ENCODE peak calls at places on chromosome 10, in seven cellular contexts. One of them, this sample, is unnamed.

GRCh38 chr10:113487154-113487553 is 65.7 kb upstream of the HABP2 start:
- DNase-seq in SK-N-SH: no peak
- DNase-seq in hepatocyte: no peak
- DNase-seq in DND-41: no peak
- DNase-seq in fibroblast of lung: peak
- DNase-seq in HCT116: no peak
- DNase-seq in neural progenitor cell: no peak
- DNase-seq in this sample: no peak

GRCh38 chr10:4568086-4568485 is 257.9 kb upstream of the AKR1E2 start:
- DNase-seq in SK-N-SH: no peak
- DNase-seq in hepatocyte: no peak
- DNase-seq in DND-41: no peak
- DNase-seq in fibroblast of lung: no peak
- DNase-seq in HCT116: no peak
- DNase-seq in neural progenitor cell: no peak
- DNase-seq in this sample: no peak

GRCh38 chr10:19832624-19833507 is 16.6 kb downstream of the PLXDC2 start:
- DNase-seq in SK-N-SH: no peak
- DNase-seq in hepatocyte: no peak
- DNase-seq in DND-41: no peak
- DNase-seq in fibroblast of lung: peak
- DNase-seq in HCT116: no peak
- DNase-seq in neural progenitor cell: peak
- DNase-seq in this sample: no peak

GRCh38 chr10:77965294-77965693 is 38.7 kb upstream of the DLG5 start:
- DNase-seq in SK-N-SH: no peak
- DNase-seq in hepatocyte: no peak
- DNase-seq in DND-41: no peak
- DNase-seq in fibroblast of lung: peak
- DNase-seq in HCT116: no peak
- DNase-seq in neural progenitor cell: no peak
- DNase-seq in this sample: no peak

GRCh38 chr10:114372179-114372578 is 32.1 kb downstream of the AFAP1L2 start:
- DNase-seq in SK-N-SH: no peak
- DNase-seq in hepatocyte: no peak
- DNase-seq in DND-41: no peak
- DNase-seq in fibroblast of lung: no peak
- DNase-seq in HCT116: no peak
- DNase-seq in neural progenitor cell: no peak
- DNase-seq in this sample: no peak

GRCh38 chr10:23391817-23392216 is 47.1 kb upstream of the OTUD1 start:
- DNase-seq in SK-N-SH: no peak
- DNase-seq in hepatocyte: no peak
- DNase-seq in DND-41: no peak
- DNase-seq in fibroblast of lung: no peak
- DNase-seq in HCT116: no peak
- DNase-seq in neural progenitor cell: no peak
- DNase-seq in this sample: no peak

GRCh38 chr10:96272986-96273280 is 1.6 kb upstream of the BLNK start:
- DNase-seq in SK-N-SH: no peak
- DNase-seq in hepatocyte: no peak
- DNase-seq in DND-41: no peak
- DNase-seq in fibroblast of lung: no peak
- DNase-seq in HCT116: no peak
- DNase-seq in neural progenitor cell: no peak
- DNase-seq in this sample: no peak

GRCh38 chr10:20596911-20597310 is 300.2 kb downstream of the NEBL start:
- DNase-seq in SK-N-SH: no peak
- DNase-seq in hepatocyte: no peak
- DNase-seq in DND-41: no peak
- DNase-seq in fibroblast of lung: peak
- DNase-seq in HCT116: no peak
- DNase-seq in neural progenitor cell: peak
- DNase-seq in this sample: no peak

GRCh38 chr10:97124211-97124610 is 61.5 kb downstream of the SLIT1 start:
- DNase-seq in SK-N-SH: no peak
- DNase-seq in hepatocyte: no peak
- DNase-seq in DND-41: no peak
- DNase-seq in fibroblast of lung: no peak
- DNase-seq in HCT116: no peak
- DNase-seq in neural progenitor cell: no peak
- DNase-seq in this sample: no peak

GRCh38 chr10:93032809-93033137 is 27.8 kb upstream of the CYP26C1 start:
- DNase-seq in SK-N-SH: no peak
- DNase-seq in hepatocyte: no peak
- DNase-seq in DND-41: no peak
- DNase-seq in fibroblast of lung: no peak
- DNase-seq in HCT116: no peak
- DNase-seq in neural progenitor cell: no peak
- DNase-seq in this sample: no peak

GRCh38 chr10:126104767-126105166 is 208.4 kb downstream of the FANK1 start:
- DNase-seq in SK-N-SH: no peak
- DNase-seq in hepatocyte: no peak
- DNase-seq in DND-41: no peak
- DNase-seq in fibroblast of lung: no peak
- DNase-seq in HCT116: no peak
- DNase-seq in neural progenitor cell: no peak
- DNase-seq in this sample: no peak

GRCh38 chr10:75304740-75305380 is 69.1 kb upstream of the COMTD1 start:
- DNase-seq in SK-N-SH: no peak
- DNase-seq in hepatocyte: no peak
- DNase-seq in DND-41: no peak
- DNase-seq in fibroblast of lung: peak
- DNase-seq in HCT116: no peak
- DNase-seq in neural progenitor cell: no peak
- DNase-seq in this sample: no peak

GRCh38 chr10:124739119-124739921 is 4.9 kb downstream of the FAM53B start:
- DNase-seq in SK-N-SH: no peak
- DNase-seq in hepatocyte: peak
- DNase-seq in DND-41: no peak
- DNase-seq in fibroblast of lung: no peak
- DNase-seq in HCT116: no peak
- DNase-seq in neural progenitor cell: peak
- DNase-seq in this sample: no peak

GRCh38 chr10:91054325-91054724 is 133.4 kb upstream of the ANKRD1 start:
- DNase-seq in SK-N-SH: no peak
- DNase-seq in hepatocyte: no peak
- DNase-seq in DND-41: no peak
- DNase-seq in fibroblast of lung: peak
- DNase-seq in HCT116: no peak
- DNase-seq in neural progenitor cell: peak
- DNase-seq in this sample: peak

GRCh38 chr10:3067045-3067858 is at the start of gene PFKP:
- DNase-seq in SK-N-SH: peak
- DNase-seq in hepatocyte: peak
- DNase-seq in DND-41: peak
- DNase-seq in fibroblast of lung: peak
- DNase-seq in HCT116: no peak
- DNase-seq in neural progenitor cell: peak
- DNase-seq in this sample: peak

GRCh38 chr10:8054498-8055407 is at the start of gene GATA3:
- DNase-seq in SK-N-SH: peak
- DNase-seq in hepatocyte: peak
- DNase-seq in DND-41: peak
- DNase-seq in fibroblast of lung: peak
- DNase-seq in HCT116: no peak
- DNase-seq in neural progenitor cell: peak
- DNase-seq in this sample: peak

GRCh38 chr10:5045095-5045494 is 41.4 kb upstream of the AKR1C2 start:
- DNase-seq in SK-N-SH: no peak
- DNase-seq in hepatocyte: no peak
- DNase-seq in DND-41: no peak
- DNase-seq in fibroblast of lung: no peak
- DNase-seq in HCT116: no peak
- DNase-seq in neural progenitor cell: no peak
- DNase-seq in this sample: no peak

GRCh38 chr10:101161494-101162299 is 30.6 kb downstream of the TLX1 start:
- DNase-seq in SK-N-SH: peak
- DNase-seq in hepatocyte: peak
- DNase-seq in DND-41: peak
- DNase-seq in fibroblast of lung: peak
- DNase-seq in HCT116: peak
- DNase-seq in neural progenitor cell: peak
- DNase-seq in this sample: peak

GRCh38 chr10:50574305-50574704 is 49.5 kb downstream of the SGMS1 start:
- DNase-seq in SK-N-SH: no peak
- DNase-seq in hepatocyte: no peak
- DNase-seq in DND-41: no peak
- DNase-seq in fibroblast of lung: no peak
- DNase-seq in HCT116: no peak
- DNase-seq in neural progenitor cell: no peak
- DNase-seq in this sample: no peak

GRCh38 chr10:16381083-16381482 is 55.7 kb upstream of the PTER start:
- DNase-seq in SK-N-SH: no peak
- DNase-seq in hepatocyte: peak
- DNase-seq in DND-41: no peak
- DNase-seq in fibroblast of lung: peak
- DNase-seq in HCT116: peak
- DNase-seq in neural progenitor cell: no peak
- DNase-seq in this sample: peak

GRCh38 chr10:129617768-129618167 is 150.7 kb downstream of the MGMT start:
- DNase-seq in SK-N-SH: no peak
- DNase-seq in hepatocyte: no peak
- DNase-seq in DND-41: no peak
- DNase-seq in fibroblast of lung: no peak
- DNase-seq in HCT116: no peak
- DNase-seq in neural progenitor cell: no peak
- DNase-seq in this sample: no peak

GRCh38 chr10:62437696-62438095 is 63.5 kb downstream of the ZNF365 start:
- DNase-seq in SK-N-SH: peak
- DNase-seq in hepatocyte: peak
- DNase-seq in DND-41: peak
- DNase-seq in fibroblast of lung: peak
- DNase-seq in HCT116: peak
- DNase-seq in neural progenitor cell: peak
- DNase-seq in this sample: peak

GRCh38 chr10:131842351-131843088 is 58.3 kb upstream of the PPP2R2D start:
- DNase-seq in SK-N-SH: no peak
- DNase-seq in hepatocyte: no peak
- DNase-seq in DND-41: no peak
- DNase-seq in fibroblast of lung: no peak
- DNase-seq in HCT116: no peak
- DNase-seq in neural progenitor cell: no peak
- DNase-seq in this sample: no peak

GRCh38 chr10:86979296-86979818 is 11.1 kb downstream of the ADIRF start:
- DNase-seq in SK-N-SH: no peak
- DNase-seq in hepatocyte: no peak
- DNase-seq in DND-41: no peak
- DNase-seq in fibroblast of lung: no peak
- DNase-seq in HCT116: no peak
- DNase-seq in neural progenitor cell: no peak
- DNase-seq in this sample: no peak

GRCh38 chr10:44931621-44932337 is 20.6 kb downstream of the TMEM72 start:
- DNase-seq in SK-N-SH: no peak
- DNase-seq in hepatocyte: no peak
- DNase-seq in DND-41: no peak
- DNase-seq in fibroblast of lung: no peak
- DNase-seq in HCT116: no peak
- DNase-seq in neural progenitor cell: no peak
- DNase-seq in this sample: no peak

GRCh38 chr10:131274883-131275282 is 36.6 kb downstream of the TCERG1L start:
- DNase-seq in SK-N-SH: no peak
- DNase-seq in hepatocyte: no peak
- DNase-seq in DND-41: no peak
- DNase-seq in fibroblast of lung: no peak
- DNase-seq in HCT116: no peak
- DNase-seq in neural progenitor cell: no peak
- DNase-seq in this sample: no peak

GRCh38 chr10:121595806-121596667 is 2.2 kb downstream of the FGFR2 start:
- DNase-seq in SK-N-SH: no peak
- DNase-seq in hepatocyte: peak
- DNase-seq in DND-41: no peak
- DNase-seq in fibroblast of lung: no peak
- DNase-seq in HCT116: no peak
- DNase-seq in neural progenitor cell: peak
- DNase-seq in this sample: no peak

GRCh38 chr10:102503264-102504178 is at the start of gene SUFU:
- DNase-seq in SK-N-SH: peak
- DNase-seq in hepatocyte: peak
- DNase-seq in DND-41: peak
- DNase-seq in fibroblast of lung: peak
- DNase-seq in HCT116: peak
- DNase-seq in neural progenitor cell: peak
- DNase-seq in this sample: peak
- H3K4me2 ChIP-seq in SK-N-SH: peak
- H3K4me2 ChIP-seq in hepatocyte: peak
- H3K4me2 ChIP-seq in DND-41: peak
- H3K4me2 ChIP-seq in fibroblast of lung: peak
- H3K4me2 ChIP-seq in HCT116: peak
- H3K4me2 ChIP-seq in neural progenitor cell: peak
- H3K4me2 ChIP-seq in this sample: peak

GRCh38 chr10:103797857-103798256 is 57.5 kb downstream of the SH3PXD2A start:
- DNase-seq in SK-N-SH: no peak
- DNase-seq in hepatocyte: no peak
- DNase-seq in DND-41: no peak
- DNase-seq in fibroblast of lung: no peak
- DNase-seq in HCT116: no peak
- DNase-seq in neural progenitor cell: no peak
- DNase-seq in this sample: no peak
- H3K27ac ChIP-seq in SK-N-SH: no peak
- H3K27ac ChIP-seq in hepatocyte: no peak
- H3K27ac ChIP-seq in DND-41: no peak
- H3K27ac ChIP-seq in fibroblast of lung: no peak
- H3K27ac ChIP-seq in HCT116: no peak
- H3K27ac ChIP-seq in neural progenitor cell: no peak
- H3K27ac ChIP-seq in this sample: no peak

DNA sequence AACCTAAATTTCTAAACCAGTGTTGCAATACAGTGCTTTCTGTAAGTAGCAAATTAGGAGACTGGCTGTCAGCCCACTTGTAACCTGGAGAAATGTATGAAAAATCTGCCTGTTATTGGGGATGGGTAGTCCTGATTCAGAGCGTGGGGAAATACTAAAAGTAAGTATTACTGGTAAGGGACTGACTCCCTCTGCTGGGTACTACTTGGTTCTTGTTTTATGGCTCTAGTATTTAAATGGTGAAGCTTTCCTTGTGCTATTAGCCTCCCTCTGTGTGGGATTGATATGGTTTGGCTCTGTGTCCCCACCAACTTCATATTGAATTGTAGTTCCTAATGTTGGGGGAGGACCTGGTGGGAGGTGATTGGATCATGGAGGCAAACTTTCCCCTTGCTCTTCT is 886.1 kb downstream of the SORCS1 start:
- DNase-seq in SK-N-SH: peak
- DNase-seq in hepatocyte: peak
- DNase-seq in DND-41: no peak
- DNase-seq in fibroblast of lung: no peak
- DNase-seq in HCT116: no peak
- DNase-seq in neural progenitor cell: peak
- DNase-seq in this sample: no peak
- TF ChIP-seq CTCF in SK-N-SH: no peak
- TF ChIP-seq CTCF in hepatocyte: peak
- TF ChIP-seq CTCF in DND-41: no peak
- TF ChIP-seq CTCF in fibroblast of lung: no peak
- TF ChIP-seq CTCF in HCT116: no peak
- TF ChIP-seq CTCF in neural progenitor cell: peak
- TF ChIP-seq CTCF in this sample: no peak

DNA sequence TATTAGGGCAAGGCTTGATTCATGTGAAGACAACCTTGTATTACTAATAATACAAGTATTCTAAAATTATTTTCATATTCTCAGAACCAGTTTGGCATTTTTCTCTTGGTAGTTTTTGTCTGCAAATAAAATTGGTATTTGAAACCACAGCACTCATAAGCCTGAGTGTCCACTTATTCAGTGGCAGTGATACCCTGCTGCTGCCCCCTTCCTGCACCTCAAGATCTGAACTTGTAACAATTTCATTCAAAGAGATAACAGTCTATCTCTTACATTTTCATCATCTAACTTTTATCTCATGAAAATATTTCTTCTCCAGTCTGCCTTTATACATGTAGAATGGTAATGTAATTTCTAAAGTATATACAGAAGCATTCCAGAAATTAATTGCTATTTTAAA is 9.3 kb downstream of the TFAM start:
- DNase-seq in SK-N-SH: no peak
- DNase-seq in hepatocyte: no peak
- DNase-seq in DND-41: no peak
- DNase-seq in fibroblast of lung: no peak
- DNase-seq in HCT116: no peak
- DNase-seq in neural progenitor cell: no peak
- DNase-seq in this sample: no peak
- H3K4me2 ChIP-seq in SK-N-SH: no peak
- H3K4me2 ChIP-seq in hepatocyte: no peak
- H3K4me2 ChIP-seq in DND-41: no peak
- H3K4me2 ChIP-seq in fibroblast of lung: no peak
- H3K4me2 ChIP-seq in HCT116: no peak
- H3K4me2 ChIP-seq in neural progenitor cell: no peak
- H3K4me2 ChIP-seq in this sample: no peak